ENCODE peak calls at places on chromosomes 5 and 9, in ten cellular contexts. G, U, H, F, R, C, B, J, Z and L are unnamed samples.

GRCh38 chr5:72108200-72109050 is 1.1 kb downstream of the MAP1B start:
- DNase-seq in G (peak; percentile 78), Z (peak; percentile 55), F (peak; percentile 88), B (peak; percentile 78), J (peak; percentile 94), C (peak; percentile 73), R (no peak), U (peak; percentile 58), H (peak; percentile 67), L (peak; percentile 19)

GRCh38 chr5:129063483-129064136 is 30.9 kb upstream of the ISOC1 start:
- DNase-seq in C (peak; percentile 18), F (no peak), R (no peak), J (no peak), B (no peak), H (no peak), G (no peak), Z (no peak), U (peak; percentile 0), L (no peak)

GRCh38 chr5:139711852-139712171 is 63.7 kb downstream of the CXXC5 start:
- DNase-seq in F (no peak), R (no peak), H (no peak), G (no peak), B (no peak), Z (no peak), J (peak; percentile 81), U (no peak), C (no peak), L (no peak)

GRCh38 chr9:72305102-72305546 is 59.9 kb downstream of the ZFAND5 start:
- DNase-seq in G (peak; percentile 9), R (no peak), H (peak; percentile 92), Z (peak; percentile 60), U (peak; percentile 61), B (peak; percentile 12), C (peak; percentile 66), J (peak; percentile 29), F (peak; percentile 92), L (no peak)

GRCh38 chr9:125785187-125785840 is 38.1 kb downstream of the PBX3 start:
- DNase-seq in U (no peak), H (no peak), R (no peak), G (no peak), Z (no peak), B (no peak), C (peak; percentile 15), F (no peak), J (no peak), L (no peak)

GRCh38 chr9:23663536-23663935 is 162.5 kb downstream of the ELAVL2 start:
- DNase-seq in G (no peak), U (peak; percentile 47), F (no peak), H (no peak), R (no peak), Z (peak; percentile 58), J (no peak), C (peak; percentile 51), B (no peak), L (no peak)

GRCh38 chr5:39072915-39073758 is 1.1 kb downstream of the RICTOR start:
- DNase-seq in G (peak; percentile 52), H (peak; percentile 45), F (peak; percentile 71), C (peak; percentile 52), U (peak; percentile 37), J (peak; percentile 63), R (peak; percentile 71), B (peak; percentile 60), Z (peak; percentile 57), L (peak; percentile 64)

GRCh38 chr5:63409737-63410136 is 552.5 kb downstream of the HTR1A start:
- DNase-seq in J (no peak), G (no peak), R (no peak), F (no peak), B (no peak), U (no peak), Z (no peak), C (no peak), H (no peak), L (no peak)

GRCh38 chr5:74356009-74356695 is 284.4 kb downstream of the ENC1 start:
- DNase-seq in J (no peak), B (no peak), G (no peak), Z (peak; percentile 4), U (no peak), C (no peak), F (no peak), R (no peak), H (no peak), L (no peak)

GRCh38 chr9:114290561-114290986 is 32.3 kb upstream of the ORM1 start:
- DNase-seq in J (no peak), G (no peak), C (no peak), U (no peak), B (no peak), R (no peak), Z (no peak), F (no peak), H (no peak), L (no peak)

GRCh38 chr9:134058716-134059115 is 9.1 kb downstream of the BRD3 start:
- DNase-seq in H (peak; percentile 9), U (peak; percentile 31), F (peak; percentile 61), C (peak; percentile 44), B (no peak), R (no peak), Z (peak; percentile 64), J (peak; percentile 0), G (no peak), L (no peak)

GRCh38 chr9:20929276-20929675 is 102.2 kb downstream of the HACD4 start:
- DNase-seq in C (no peak), J (no peak), G (no peak), R (no peak), H (no peak), F (no peak), B (no peak), Z (no peak), U (no peak), L (no peak)

GRCh38 chr5:124706729-124707361 is 39.6 kb downstream of the ZNF608 start:
- DNase-seq in Z (no peak), U (peak; percentile 53), G (no peak), H (peak; percentile 58), R (no peak), C (peak; percentile 64), B (no peak), J (no peak), F (peak; percentile 23), L (peak; percentile 64)

GRCh38 chr5:115304496-115304895 is 8.0 kb upstream of the CCDC112 start:
- DNase-seq in U (no peak), J (no peak), B (no peak), Z (no peak), H (no peak), C (no peak), G (no peak), F (no peak), R (no peak), L (no peak)

GRCh38 chr9:15426019-15426418 is 3.3 kb downstream of the SNAPC3 start:
- DNase-seq in C (no peak), Z (no peak), J (no peak), R (no peak), B (no peak), U (no peak), G (no peak), F (no peak), H (no peak), L (no peak)

GRCh38 chr9:15433661-15434060 is 11.0 kb downstream of the SNAPC3 start:
- DNase-seq in Z (no peak), R (no peak), G (no peak), J (no peak), B (peak; percentile 42), C (no peak), U (no peak), F (no peak), H (no peak), L (no peak)

DNA sequence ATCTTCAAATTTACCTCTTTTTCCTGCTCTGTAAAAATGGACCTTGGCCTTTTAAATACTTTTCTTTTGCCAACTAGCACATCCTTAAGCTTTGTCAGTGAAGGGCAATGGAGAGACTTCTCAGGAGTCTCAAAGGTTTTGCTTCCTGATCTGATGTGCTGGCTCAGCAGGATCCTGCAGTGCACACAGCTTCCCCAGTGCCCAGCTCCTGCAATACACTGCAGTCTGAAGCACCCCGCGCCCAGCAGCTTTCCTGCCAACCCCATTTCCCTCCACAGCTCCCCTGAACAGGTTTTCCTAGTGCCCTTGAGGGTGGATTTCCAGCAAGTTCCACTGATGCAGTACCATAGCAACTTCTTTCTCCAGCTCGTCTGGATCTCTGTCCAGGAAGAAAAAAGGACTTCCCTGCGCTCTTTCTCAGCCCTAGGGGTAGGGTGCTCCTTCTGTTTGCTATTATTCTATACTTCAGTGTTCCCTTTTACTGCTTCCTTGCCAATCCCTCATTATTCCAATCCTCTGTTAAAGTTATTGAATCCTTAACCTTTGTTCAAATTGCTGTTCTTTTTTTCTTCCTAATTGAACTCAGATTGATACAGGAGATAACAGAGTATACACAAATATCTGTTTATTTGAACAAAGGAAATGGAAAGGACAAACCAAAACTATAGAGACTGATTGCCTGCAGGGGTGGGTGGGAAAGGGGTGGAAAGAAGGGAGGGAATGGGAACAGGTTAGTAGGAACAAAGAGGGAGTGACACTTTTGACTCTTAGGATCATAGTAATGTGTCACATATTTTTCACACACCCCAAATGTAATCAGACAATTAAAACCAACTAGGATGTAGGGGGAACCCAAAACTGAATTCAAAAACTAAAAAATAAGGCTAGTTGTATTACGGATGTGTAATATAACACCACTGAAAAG is 8.5 kb downstream of the SNAPC3 start:
- DNase-seq in B (no peak), F (no peak), H (no peak), Z (no peak), J (peak; percentile 9), G (no peak), R (no peak), C (no peak), U (no peak), L (no peak)
- H3K36me3 ChIP-seq in B (no peaks in the 10 kb centered on the region), F (peaks cover 26% of the 10 kb centered on the region), H (peaks cover 27% of the 10 kb centered on the region), Z (peaks cover 23% of the 10 kb centered on the region), J (peaks cover 34% of the 10 kb centered on the region), G (peaks cover 67% of the 10 kb centered on the region), R (peaks cover 54% of the 10 kb centered on the region), C (peaks cover 6% of the 10 kb centered on the region), U (peaks cover 22% of the 10 kb centered on the region), L (peaks cover 54% of the 10 kb centered on the region)

GRCh38 chr9:89750117-89750551 is 145.3 kb downstream of the GADD45G start:
- DNase-seq in F (no peak), J (peak; percentile 80), B (no peak), Z (no peak), C (no peak), U (no peak), G (no peak), H (no peak), R (no peak), L (no peak)
- H3K4me2 ChIP-seq in F (no peak overlapping the region), J (peak overlapping the region; percentile 47), B (no peak overlapping the region), Z (no peak overlapping the region), C (no peak overlapping the region), U (no peak overlapping the region), G (no peak overlapping the region), H (no peak overlapping the region), R (no peak overlapping the region), L (no peak overlapping the region)

GRCh38 chr9:92059045-92059444 is 56.2 kb downstream of the SPTLC1 start:
- DNase-seq in Z (no peak), G (no peak), F (no peak), H (no peak), R (no peak), B (no peak), C (no peak), U (no peak), J (peak; percentile 83), L (no peak)
- H3K36me3 ChIP-seq in Z (peaks cover 22% of the 10 kb centered on the region), G (peaks cover 57% of the 10 kb centered on the region), F (peaks cover 52% of the 10 kb centered on the region), H (peaks cover 19% of the 10 kb centered on the region), R (peaks cover 69% of the 10 kb centered on the region), B (no peaks in the 10 kb centered on the region), C (peaks cover 4% of the 10 kb centered on the region), U (peaks cover 17% of the 10 kb centered on the region), J (peaks cover 28% of the 10 kb centered on the region), L (peaks cover 39% of the 10 kb centered on the region)

DNA sequence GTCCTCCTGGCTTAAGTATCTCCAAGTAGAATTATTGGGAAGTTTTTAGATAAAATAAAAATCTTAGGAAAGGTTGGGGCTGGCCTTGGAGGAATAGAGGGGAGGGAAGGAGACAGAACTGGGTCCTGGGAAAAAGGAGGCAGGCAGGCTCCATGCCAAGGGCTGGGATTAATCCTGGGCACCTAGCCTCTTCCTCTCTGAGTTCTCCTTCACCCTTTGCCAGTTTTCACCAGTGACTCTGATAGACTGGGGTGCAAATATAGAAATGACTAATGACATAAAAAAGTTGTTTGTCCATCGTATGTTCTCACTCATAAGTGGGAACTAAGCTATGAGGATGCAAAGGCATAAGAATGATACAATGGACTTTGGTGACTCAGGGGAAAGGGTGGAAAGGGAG is 81.9 kb downstream of the RMI1 start:
- DNase-seq in H (no peak), R (no peak), F (peak; percentile 8), Z (no peak), G (no peak), C (no peak), U (no peak), J (no peak), B (no peak), L (no peak)
- H3K4me2 ChIP-seq in H (no peak overlapping the region), R (no peak overlapping the region), F (no peak overlapping the region), Z (no peak overlapping the region), G (no peak overlapping the region), C (no peak overlapping the region), U (no peak overlapping the region), J (no peak overlapping the region), B (no peak overlapping the region), L (no peak overlapping the region)